ENCODE peak calls at places on chromosomes 4 and X, in nine cellular contexts. M is aorta, Q is MV-4-11, T is foreskin fibroblast, Y is astrocyte of the cerebellum, N is T-helper 17 cell, E is HT-29, V is fibroblast of the aortic adventitia, X is dermis microvascular lymphatic vessel endothelial cell. H is an unnamed sample.

GRCh38 chr4:182400754-182401153 is 157.6 kb downstream of the TENM3 start:
- DNase-seq in E (no peak), T (no peak), X (no peak), Y (no peak), Q (no peak), M (no peak), V (no peak), N (no peak), H (no peak)

GRCh38 chr4:83582289-83582756 is 46.4 kb downstream of the GPAT3 start:
- DNase-seq in M (no peak), Y (peak), T (peak), V (peak), N (no peak), X (peak), Q (peak), E (peak), H (no peak)

GRCh38 chr4:104424368-104424921 is 70.2 kb downstream of the CXXC4 start:
- DNase-seq in E (no peak), Y (no peak), T (no peak), X (no peak), Q (no peak), V (no peak), N (no peak), M (no peak), H (no peak)

GRCh38 chr4:108620933-108621905 is 843 bp downstream of the RPL34 start:
- DNase-seq in Q (no peak), E (peak), N (no peak), T (no peak), V (peak), X (peak), M (no peak), Y (no peak), H (no peak)

GRCh38 chrX:147911192-147912022 is at the start of gene FMR1:
- DNase-seq in X (peak), Q (peak), E (peak), T (peak), N (peak), V (peak), Y (peak), M (peak), H (peak)

GRCh38 chrX:66634272-66634671 is 4.6 kb downstream of the EDA2R start:
- DNase-seq in Y (no peak), N (no peak), X (no peak), E (no peak), M (no peak), T (peak), V (peak), Q (no peak), H (no peak)

GRCh38 chrX:68695206-68695845 is 47.9 kb downstream of the STARD8 start:
- DNase-seq in Q (no peak), E (peak), M (no peak), T (no peak), N (no peak), V (no peak), Y (no peak), X (peak), H (no peak)

GRCh38 chr4:77169496-77169895 is 12.5 kb downstream of the CCNG2 start:
- DNase-seq in T (peak), M (no peak), N (no peak), X (no peak), E (no peak), V (no peak), Q (no peak), Y (no peak), H (no peak)

GRCh38 chrX:122094611-122095010 is 1047.2 kb downstream of the GLUD2 start:
- DNase-seq in V (peak), X (no peak), M (no peak), Y (no peak), N (no peak), T (peak), E (no peak), Q (peak), H (no peak)

GRCh38 chr4:182695009-182695408 is 222.2 kb downstream of the DCTD start:
- DNase-seq in M (no peak), Q (no peak), E (no peak), N (no peak), X (no peak), Y (no peak), V (no peak), T (no peak), H (no peak)

GRCh38 chrX:53479295-53479694 is 45.1 kb upstream of the HSD17B10 start:
- DNase-seq in V (no peak), Q (peak), N (no peak), X (peak), Y (no peak), T (no peak), M (no peak), E (no peak), H (no peak)

GRCh38 chrX:46665232-46666162 is 91.9 kb downstream of the CHST7 start:
- DNase-seq in V (no peak), E (no peak), N (no peak), Q (no peak), X (peak), M (no peak), T (peak), Y (no peak), H (no peak)

GRCh38 chrX:3428762-3429161 is 82.3 kb upstream of the MXRA5 start:
- DNase-seq in E (no peak), T (no peak), V (peak), N (no peak), M (no peak), X (no peak), Q (no peak), Y (no peak), H (no peak)

GRCh38 chr4:54779797-54780196 is 122.0 kb downstream of the KIT start:
- DNase-seq in T (no peak), X (no peak), Q (peak), E (no peak), M (no peak), N (no peak), Y (no peak), V (no peak), H (no peak)

GRCh38 chr4:72513227-72513626 is 55.8 kb downstream of the ADAMTS3 start:
- DNase-seq in M (no peak), V (no peak), T (no peak), X (no peak), Q (peak), Y (no peak), E (no peak), N (no peak), H (no peak)

GRCh38 chr4:174598800-174599199 is 76.5 kb upstream of the HPGD start:
- DNase-seq in N (no peak), M (no peak), E (no peak), Q (no peak), V (no peak), X (no peak), Y (no peak), T (no peak), H (no peak)

GRCh38 chr4:190014771-190015537 is 12.1 kb downstream of the FRG2 start:
- DNase-seq in N (no peak), E (no peak), V (no peak), T (peak), M (no peak), Q (no peak), X (no peak), Y (no peak), H (no peak)

GRCh38 chr4:75940692-75941253 is at the start of gene NAAA:
- DNase-seq in V (peak), M (peak), T (peak), Q (peak), Y (peak), E (peak), X (peak), N (peak), H (no peak)

GRCh38 chr4:26896636-26897035 is 36.0 kb downstream of the STIM2 start:
- DNase-seq in Q (no peak), T (peak), M (no peak), N (no peak), X (no peak), Y (no peak), E (no peak), V (peak), H (no peak)

GRCh38 chrX:9525511-9526248 is 60.8 kb downstream of the TBL1X start:
- DNase-seq in M (no peak), N (no peak), X (no peak), Y (no peak), T (no peak), Q (no peak), V (no peak), E (no peak), H (no peak)

GRCh38 chr4:135098061-135098460 is 896.5 kb upstream of the PABPC4L start:
- DNase-seq in M (no peak), T (no peak), E (no peak), Y (no peak), X (no peak), Q (no peak), N (no peak), V (no peak), H (no peak)

GRCh38 chr4:181957088-181957487 is 286.1 kb upstream of the TENM3 start:
- DNase-seq in T (peak), Q (no peak), N (no peak), E (no peak), V (peak), M (peak), X (no peak), Y (peak), H (peak)

GRCh38 chrX:120549483-120550452 is 11.0 kb downstream of the CUL4B start:
- DNase-seq in E (peak), T (peak), N (no peak), Q (peak), Y (peak), X (peak), V (peak), M (no peak), H (peak)

GRCh38 chr4:54050214-54050904 is 14.0 kb downstream of the CHIC2 start:
- DNase-seq in E (no peak), V (peak), X (no peak), N (no peak), Q (no peak), T (peak), Y (no peak), M (no peak), H (no peak)

GRCh38 chr4:68724922-68725321 is 54.5 kb upstream of the UGT2B15 start:
- DNase-seq in T (no peak), N (no peak), E (no peak), Q (no peak), X (no peak), Y (no peak), M (no peak), V (no peak), H (no peak)

GRCh38 chrX:65406532-65406931 is 128.1 kb downstream of the LAS1L start:
- DNase-seq in Y (no peak), X (no peak), V (no peak), T (peak), M (no peak), E (no peak), Q (no peak), N (no peak), H (no peak)

GRCh38 chr4:109440948-109441347 is 7.3 kb downstream of the SEC24B start:
- DNase-seq in E (no peak), X (no peak), Q (no peak), M (no peak), T (peak), Y (no peak), V (peak), N (no peak), H (no peak)

GRCh38 chr4:54731552-54731951 is 73.8 kb downstream of the KIT start:
- DNase-seq in Q (no peak), X (no peak), Y (no peak), M (no peak), V (no peak), N (no peak), E (peak), T (no peak), H (no peak)

GRCh38 chr4:176718881-176719280 is 73.8 kb downstream of the VEGFC start:
- DNase-seq in M (no peak), V (peak), E (no peak), T (peak), Y (no peak), X (no peak), N (no peak), Q (no peak), H (no peak)

GRCh38 chr4:68518889-68519288 is 57.2 kb downstream of the UGT2B17 start:
- DNase-seq in M (no peak), Y (no peak), E (no peak), X (no peak), V (no peak), N (no peak), T (no peak), Q (no peak), H (no peak)

GRCh38 chr4:99103166-99103565 is 14.6 kb upstream of the ADH5 start:
- DNase-seq in X (peak), Y (no peak), Q (no peak), T (no peak), M (no peak), V (no peak), N (no peak), E (no peak), H (no peak)

GRCh38 chr4:84803720-84804119 is 162.8 kb downstream of the WDFY3 start:
- DNase-seq in M (no peak), Q (no peak), Y (no peak), T (peak), X (peak), N (no peak), E (no peak), V (peak), H (no peak)

GRCh38 chrX:154436597-154437397 is at the start of gene GDI1:
- DNase-seq in N (peak), V (peak), T (peak), X (peak), E (peak), Q (no peak), Y (no peak), M (no peak), H (no peak)

GRCh38 chr4:157739237-157739636 is 433.6 kb downstream of the GASK1B start:
- DNase-seq in N (no peak), T (peak), Q (no peak), E (no peak), M (no peak), Y (no peak), V (no peak), X (no peak), H (no peak)

GRCh38 chrX:110748256-110748811 is 47.3 kb downstream of the CHRDL1 start:
- DNase-seq in E (no peak), Q (peak), N (no peak), Y (no peak), V (no peak), M (no peak), X (no peak), T (no peak), H (no peak)

GRCh38 chr4:38318737-38319455 is 345.1 kb upstream of the KLF3 start:
- DNase-seq in X (peak), M (peak), Q (peak), V (peak), N (peak), T (peak), Y (peak), E (peak), H (peak)

H was measured in smooth muscle cell of the brain vasculature.